ENCODE peak calls at places on chromosomes 1 and 21, in six cellular contexts. One of them, this sample, is unnamed.

GRCh38 chr1:110800079-110800478 is 72.9 kb upstream of the CD53 start:
- DNase-seq in fibroblast of pulmonary artery: no peak
- DNase-seq in tibial nerve: no peak
- DNase-seq in fibroblast of mammary gland: no peak
- DNase-seq in CD4-positive, alpha-beta T cell: no peak
- DNase-seq in fibroblast of lung: no peak
- DNase-seq in this sample: no peak

GRCh38 chr1:55062801-55063561 is 23.6 kb downstream of the PCSK9 start:
- DNase-seq in fibroblast of pulmonary artery: no peak
- DNase-seq in CD4-positive, alpha-beta T cell: no peak
- DNase-seq in fibroblast of mammary gland: no peak
- DNase-seq in tibial nerve: no peak
- DNase-seq in fibroblast of lung: no peak
- DNase-seq in this sample: peak

GRCh38 chr1:244214009-244214967 is 163.2 kb downstream of the ZBTB18 start:
- DNase-seq in fibroblast of mammary gland: peak
- DNase-seq in fibroblast of lung: peak
- DNase-seq in CD4-positive, alpha-beta T cell: no peak
- DNase-seq in tibial nerve: no peak
- DNase-seq in fibroblast of pulmonary artery: peak
- DNase-seq in this sample: no peak

GRCh38 chr1:224769987-224770693 is 154.0 kb downstream of the CNIH3 start:
- DNase-seq in CD4-positive, alpha-beta T cell: no peak
- DNase-seq in fibroblast of mammary gland: peak
- DNase-seq in tibial nerve: no peak
- DNase-seq in fibroblast of lung: peak
- DNase-seq in fibroblast of pulmonary artery: peak
- DNase-seq in this sample: no peak

GRCh38 chr1:3126756-3127718 is 58.0 kb downstream of the PRDM16 start:
- DNase-seq in tibial nerve: no peak
- DNase-seq in CD4-positive, alpha-beta T cell: no peak
- DNase-seq in fibroblast of pulmonary artery: no peak
- DNase-seq in fibroblast of mammary gland: no peak
- DNase-seq in fibroblast of lung: no peak
- DNase-seq in this sample: no peak

GRCh38 chr1:212587304-212588136 is 21.0 kb upstream of the ATF3 start:
- DNase-seq in fibroblast of mammary gland: peak
- DNase-seq in CD4-positive, alpha-beta T cell: no peak
- DNase-seq in tibial nerve: no peak
- DNase-seq in fibroblast of pulmonary artery: peak
- DNase-seq in fibroblast of lung: peak
- DNase-seq in this sample: no peak

GRCh38 chr1:182309631-182310351 is 81.8 kb downstream of the GLUL start:
- DNase-seq in CD4-positive, alpha-beta T cell: no peak
- DNase-seq in tibial nerve: no peak
- DNase-seq in fibroblast of pulmonary artery: no peak
- DNase-seq in fibroblast of lung: peak
- DNase-seq in fibroblast of mammary gland: peak
- DNase-seq in this sample: no peak

GRCh38 chr1:47179988-47180563 is 9.8 kb downstream of the PDZK1IP1 start:
- DNase-seq in fibroblast of pulmonary artery: no peak
- DNase-seq in tibial nerve: no peak
- DNase-seq in CD4-positive, alpha-beta T cell: no peak
- DNase-seq in fibroblast of mammary gland: no peak
- DNase-seq in fibroblast of lung: no peak
- DNase-seq in this sample: no peak

GRCh38 chr1:233304489-233305102 is 9.1 kb upstream of the PCNX2 start:
- DNase-seq in fibroblast of mammary gland: peak
- DNase-seq in CD4-positive, alpha-beta T cell: no peak
- DNase-seq in fibroblast of lung: peak
- DNase-seq in tibial nerve: no peak
- DNase-seq in fibroblast of pulmonary artery: peak
- DNase-seq in this sample: no peak

GRCh38 chr21:38959686-38960049 is 153.9 kb downstream of the ETS2 start:
- DNase-seq in fibroblast of pulmonary artery: no peak
- DNase-seq in tibial nerve: no peak
- DNase-seq in CD4-positive, alpha-beta T cell: no peak
- DNase-seq in fibroblast of mammary gland: no peak
- DNase-seq in fibroblast of lung: no peak
- DNase-seq in this sample: no peak

GRCh38 chr1:62954758-62955157 is 170.8 kb downstream of the ATG4C start:
- DNase-seq in CD4-positive, alpha-beta T cell: no peak
- DNase-seq in fibroblast of pulmonary artery: no peak
- DNase-seq in fibroblast of lung: no peak
- DNase-seq in tibial nerve: no peak
- DNase-seq in fibroblast of mammary gland: no peak
- DNase-seq in this sample: no peak

GRCh38 chr1:226978350-226979114 is 38.4 kb downstream of the COQ8A start:
- DNase-seq in fibroblast of pulmonary artery: no peak
- DNase-seq in CD4-positive, alpha-beta T cell: no peak
- DNase-seq in fibroblast of mammary gland: no peak
- DNase-seq in tibial nerve: no peak
- DNase-seq in fibroblast of lung: no peak
- DNase-seq in this sample: no peak

GRCh38 chr1:9615316-9616063 is 26.8 kb downstream of the TMEM201 start:
- DNase-seq in fibroblast of lung: peak
- DNase-seq in tibial nerve: no peak
- DNase-seq in CD4-positive, alpha-beta T cell: peak
- DNase-seq in fibroblast of pulmonary artery: peak
- DNase-seq in fibroblast of mammary gland: peak
- DNase-seq in this sample: peak

GRCh38 chr1:228647523-228648444 is 87.5 kb upstream of the RHOU start:
- DNase-seq in fibroblast of pulmonary artery: peak
- DNase-seq in fibroblast of lung: peak
- DNase-seq in tibial nerve: no peak
- DNase-seq in CD4-positive, alpha-beta T cell: no peak
- DNase-seq in fibroblast of mammary gland: peak
- DNase-seq in this sample: no peak
- TF ChIP-seq CTCF in fibroblast of pulmonary artery: no peak
- TF ChIP-seq CTCF in fibroblast of lung: no peak
- TF ChIP-seq CTCF in tibial nerve: no peak
- TF ChIP-seq CTCF in CD4-positive, alpha-beta T cell: no peak
- TF ChIP-seq CTCF in fibroblast of mammary gland: no peak
- TF ChIP-seq CTCF in this sample: no peak

DNA sequence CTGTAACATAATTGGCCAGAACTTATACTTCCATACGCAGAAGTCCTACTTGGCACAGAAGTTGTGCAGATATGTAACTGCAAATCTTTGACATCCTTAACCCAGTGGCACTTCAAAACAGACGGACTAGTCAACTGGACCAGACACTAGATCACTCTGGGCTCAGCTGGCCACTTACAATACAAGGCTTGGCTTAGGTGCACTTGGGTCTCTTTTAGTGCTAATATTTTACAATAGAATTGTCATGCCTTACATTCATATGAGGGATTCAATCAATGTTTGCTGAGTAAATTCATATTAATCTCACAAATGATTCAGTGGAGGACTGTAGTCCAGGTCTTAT is 20.1 kb downstream of the XKR8 start:
- DNase-seq in tibial nerve: no peak
- DNase-seq in fibroblast of mammary gland: no peak
- DNase-seq in fibroblast of lung: no peak
- DNase-seq in fibroblast of pulmonary artery: no peak
- DNase-seq in CD4-positive, alpha-beta T cell: no peak
- DNase-seq in this sample: no peak
- TF ChIP-seq CTCF in tibial nerve: peak
- TF ChIP-seq CTCF in fibroblast of mammary gland: no peak
- TF ChIP-seq CTCF in fibroblast of lung: no peak
- TF ChIP-seq CTCF in fibroblast of pulmonary artery: no peak
- TF ChIP-seq CTCF in CD4-positive, alpha-beta T cell: no peak
- TF ChIP-seq CTCF in this sample: no peak

GRCh38 chr21:32131164-32131563 is 147.7 kb downstream of the MIS18A start:
- DNase-seq in fibroblast of mammary gland: no peak
- DNase-seq in tibial nerve: no peak
- DNase-seq in CD4-positive, alpha-beta T cell: no peak
- DNase-seq in fibroblast of lung: no peak
- DNase-seq in fibroblast of pulmonary artery: no peak
- DNase-seq in this sample: no peak
- TF ChIP-seq CTCF in fibroblast of mammary gland: no peak
- TF ChIP-seq CTCF in tibial nerve: no peak
- TF ChIP-seq CTCF in CD4-positive, alpha-beta T cell: no peak
- TF ChIP-seq CTCF in fibroblast of lung: no peak
- TF ChIP-seq CTCF in fibroblast of pulmonary artery: no peak
- TF ChIP-seq CTCF in this sample: no peak

GRCh38 chr1:26337206-26337535 is 16.8 kb downstream of the CRYBG2 start:
- DNase-seq in CD4-positive, alpha-beta T cell: no peak
- DNase-seq in fibroblast of mammary gland: no peak
- DNase-seq in tibial nerve: no peak
- DNase-seq in fibroblast of lung: no peak
- DNase-seq in fibroblast of pulmonary artery: no peak
- DNase-seq in this sample: no peak

GRCh38 chr1:26338670-26339069 is 15.3 kb downstream of the CRYBG2 start:
- DNase-seq in fibroblast of mammary gland: no peak
- DNase-seq in fibroblast of lung: no peak
- DNase-seq in fibroblast of pulmonary artery: no peak
- DNase-seq in CD4-positive, alpha-beta T cell: no peak
- DNase-seq in tibial nerve: no peak
- DNase-seq in this sample: no peak

GRCh38 chr1:26335774-26336476 is 18.0 kb downstream of the CRYBG2 start:
- DNase-seq in fibroblast of pulmonary artery: no peak
- DNase-seq in tibial nerve: no peak
- DNase-seq in CD4-positive, alpha-beta T cell: no peak
- DNase-seq in fibroblast of mammary gland: no peak
- DNase-seq in fibroblast of lung: no peak
- DNase-seq in this sample: no peak

GRCh38 chr1:26337625-26338024 is 16.3 kb downstream of the CRYBG2 start:
- DNase-seq in fibroblast of pulmonary artery: no peak
- DNase-seq in fibroblast of mammary gland: no peak
- DNase-seq in fibroblast of lung: no peak
- DNase-seq in CD4-positive, alpha-beta T cell: no peak
- DNase-seq in tibial nerve: no peak
- DNase-seq in this sample: no peak

GRCh38 chr1:26336477-26337205 is 17.3 kb downstream of the CRYBG2 start:
- DNase-seq in tibial nerve: no peak
- DNase-seq in fibroblast of lung: no peak
- DNase-seq in CD4-positive, alpha-beta T cell: peak
- DNase-seq in fibroblast of mammary gland: no peak
- DNase-seq in fibroblast of pulmonary artery: no peak
- DNase-seq in this sample: peak
- TF ChIP-seq CTCF in tibial nerve: no peak
- TF ChIP-seq CTCF in fibroblast of lung: no peak
- TF ChIP-seq CTCF in CD4-positive, alpha-beta T cell: no peak
- TF ChIP-seq CTCF in fibroblast of mammary gland: no peak
- TF ChIP-seq CTCF in fibroblast of pulmonary artery: no peak
- TF ChIP-seq CTCF in this sample: no peak

This sample was measured in GM13977.